ENCODE peak calls at places on chromosome 15, in five cellular contexts. One of them, this sample, is unnamed.
A peak's percentile ranks its signal among the peaks of the same experiment; 100 is the strongest.

GRCh38 chr15:89502867-89503595 is 6.6 kb upstream of the RHCG start:
- DNase-seq in BE2C: no peak
- DNase-seq in upper lobe of left lung: no peak
- DNase-seq in HCT116: no peak
- DNase-seq in psoas muscle: no peak
- DNase-seq in this sample: no peak

GRCh38 chr15:49877871-49878511 is 241.0 kb downstream of the ATP8B4 start:
- DNase-seq in psoas muscle: no peak
- DNase-seq in BE2C: no peak
- DNase-seq in upper lobe of left lung: no peak
- DNase-seq in HCT116: no peak
- DNase-seq in this sample: peak; percentile 75

GRCh38 chr15:90221251-90221900 is 12.4 kb downstream of the CIB1 start:
- DNase-seq in upper lobe of left lung: peak; percentile 74
- DNase-seq in BE2C: peak; percentile 89
- DNase-seq in HCT116: no peak
- DNase-seq in psoas muscle: peak; percentile 63
- DNase-seq in this sample: peak; percentile 42

GRCh38 chr15:44394062-44394461 is 33.4 kb upstream of the CTDSPL2 start:
- DNase-seq in BE2C: no peak
- DNase-seq in psoas muscle: no peak
- DNase-seq in upper lobe of left lung: no peak
- DNase-seq in HCT116: no peak
- DNase-seq in this sample: no peak

GRCh38 chr15:59152694-59153450 is 47.9 kb downstream of the CCNB2 start:
- DNase-seq in psoas muscle: no peak
- DNase-seq in upper lobe of left lung: no peak
- DNase-seq in HCT116: no peak
- DNase-seq in BE2C: no peak
- DNase-seq in this sample: no peak

GRCh38 chr15:58980351-58980939 is 7.0 kb upstream of the RNF111 start:
- DNase-seq in psoas muscle: no peak
- DNase-seq in BE2C: no peak
- DNase-seq in upper lobe of left lung: no peak
- DNase-seq in HCT116: peak; percentile 32
- DNase-seq in this sample: no peak

GRCh38 chr15:82174471-82174870 is 88.1 kb downstream of the EFL1 start:
- DNase-seq in upper lobe of left lung: no peak
- DNase-seq in BE2C: no peak
- DNase-seq in HCT116: no peak
- DNase-seq in psoas muscle: no peak
- DNase-seq in this sample: no peak

GRCh38 chr15:100484419-100484818 is 44.3 kb downstream of the CERS3 start:
- DNase-seq in upper lobe of left lung: no peak
- DNase-seq in HCT116: no peak
- DNase-seq in psoas muscle: no peak
- DNase-seq in BE2C: no peak
- DNase-seq in this sample: no peak

GRCh38 chr15:37045241-37045640 is 55.1 kb downstream of the MEIS2 start:
- DNase-seq in BE2C: no peak
- DNase-seq in upper lobe of left lung: no peak
- DNase-seq in psoas muscle: no peak
- DNase-seq in HCT116: no peak
- DNase-seq in this sample: no peak

GRCh38 chr15:84598993-84599392 is 1.8 kb upstream of the ZSCAN2 start:
- DNase-seq in psoas muscle: no peak
- DNase-seq in upper lobe of left lung: peak; percentile 30
- DNase-seq in HCT116: peak; percentile 44
- DNase-seq in BE2C: peak; percentile 62
- DNase-seq in this sample: no peak

GRCh38 chr15:48657891-48658591 is 12.5 kb upstream of the FBN1 start:
- DNase-seq in upper lobe of left lung: no peak
- DNase-seq in BE2C: no peak
- DNase-seq in HCT116: no peak
- DNase-seq in psoas muscle: no peak
- DNase-seq in this sample: no peak

GRCh38 chr15:57861805-57862586 is 155.5 kb downstream of the POLR2M start:
- DNase-seq in HCT116: no peak
- DNase-seq in psoas muscle: no peak
- DNase-seq in upper lobe of left lung: no peak
- DNase-seq in BE2C: no peak
- DNase-seq in this sample: no peak

GRCh38 chr15:72313881-72314280 is 6.1 kb downstream of the CELF6 start:
- DNase-seq in BE2C: no peak
- DNase-seq in upper lobe of left lung: no peak
- DNase-seq in HCT116: no peak
- DNase-seq in psoas muscle: no peak
- DNase-seq in this sample: no peak

GRCh38 chr15:29749365-29750086 is 72.7 kb downstream of the TJP1 start:
- DNase-seq in BE2C: no peak
- DNase-seq in upper lobe of left lung: no peak
- DNase-seq in psoas muscle: no peak
- DNase-seq in HCT116: no peak
- DNase-seq in this sample: no peak

GRCh38 chr15:29139540-29140459 is 129.8 kb downstream of the NSMCE3 start:
- DNase-seq in psoas muscle: peak; percentile 19
- DNase-seq in HCT116: peak; percentile 16
- DNase-seq in BE2C: peak; percentile 76
- DNase-seq in upper lobe of left lung: peak; percentile 34
- DNase-seq in this sample: no peak

GRCh38 chr15:41940441-41940857 is 31.9 kb downstream of the EHD4 start:
- DNase-seq in HCT116: peak; percentile 82
- DNase-seq in psoas muscle: peak; percentile 59
- DNase-seq in BE2C: no peak
- DNase-seq in upper lobe of left lung: no peak
- DNase-seq in this sample: no peak

GRCh38 chr15:48596415-48596814 is 49.1 kb downstream of the FBN1 start:
- DNase-seq in upper lobe of left lung: no peak
- DNase-seq in HCT116: no peak
- DNase-seq in psoas muscle: no peak
- DNase-seq in BE2C: no peak
- DNase-seq in this sample: no peak

GRCh38 chr15:48774484-48774883 is 36.4 kb downstream of the CEP152 start:
- DNase-seq in BE2C: no peak
- DNase-seq in upper lobe of left lung: no peak
- DNase-seq in HCT116: no peak
- DNase-seq in psoas muscle: no peak
- DNase-seq in this sample: no peak

GRCh38 chr15:56886450-56886856 is 32.0 kb upstream of the TCF12 start:
- DNase-seq in BE2C: no peak
- DNase-seq in upper lobe of left lung: no peak
- DNase-seq in HCT116: no peak
- DNase-seq in psoas muscle: no peak
- DNase-seq in this sample: no peak

GRCh38 chr15:41949400-41950126 is 22.8 kb downstream of the EHD4 start:
- DNase-seq in upper lobe of left lung: no peak
- DNase-seq in psoas muscle: no peak
- DNase-seq in BE2C: no peak
- DNase-seq in HCT116: no peak
- DNase-seq in this sample: no peak

GRCh38 chr15:64067564-64068030 is 21.3 kb upstream of the DAPK2 start:
- DNase-seq in psoas muscle: peak; percentile 46
- DNase-seq in BE2C: peak; percentile 90
- DNase-seq in HCT116: no peak
- DNase-seq in upper lobe of left lung: peak; percentile 59
- DNase-seq in this sample: no peak

GRCh38 chr15:35858707-35859106 is 312.7 kb upstream of the DPH6 start:
- DNase-seq in HCT116: no peak
- DNase-seq in psoas muscle: no peak
- DNase-seq in BE2C: no peak
- DNase-seq in upper lobe of left lung: no peak
- DNase-seq in this sample: no peak

GRCh38 chr15:40328711-40329240 is 5.3 kb downstream of the INAFM2 start:
- DNase-seq in upper lobe of left lung: no peak
- DNase-seq in HCT116: no peak
- DNase-seq in BE2C: no peak
- DNase-seq in psoas muscle: no peak
- DNase-seq in this sample: no peak

GRCh38 chr15:40330368-40330836 is 6.9 kb downstream of the INAFM2 start:
- DNase-seq in BE2C: no peak
- DNase-seq in HCT116: no peak
- DNase-seq in upper lobe of left lung: peak; percentile 96
- DNase-seq in psoas muscle: no peak
- DNase-seq in this sample: peak; percentile 84

GRCh38 chr15:40329804-40330203 is 6.3 kb downstream of the INAFM2 start:
- DNase-seq in HCT116: no peak
- DNase-seq in psoas muscle: no peak
- DNase-seq in upper lobe of left lung: no peak
- DNase-seq in BE2C: no peak
- DNase-seq in this sample: no peak

GRCh38 chr15:40327338-40327917 is 3.9 kb downstream of the INAFM2 start:
- DNase-seq in upper lobe of left lung: no peak
- DNase-seq in HCT116: no peak
- DNase-seq in BE2C: no peak
- DNase-seq in psoas muscle: no peak
- DNase-seq in this sample: no peak

GRCh38 chr15:40328176-40328575 is 4.7 kb downstream of the INAFM2 start:
- DNase-seq in BE2C: no peak
- DNase-seq in psoas muscle: no peak
- DNase-seq in HCT116: no peak
- DNase-seq in upper lobe of left lung: no peak
- DNase-seq in this sample: no peak
- H3K4me1 ChIP-seq in BE2C: no peaks in the 10 kb centered on the region
- H3K4me1 ChIP-seq in psoas muscle: peaks cover 57% of the 10 kb centered on the region
- H3K4me1 ChIP-seq in HCT116: peaks cover 8% of the 10 kb centered on the region
- H3K4me1 ChIP-seq in upper lobe of left lung: peaks cover 57% of the 10 kb centered on the region
- H3K4me1 ChIP-seq in this sample: peaks cover 65% of the 10 kb centered on the region

DNA sequence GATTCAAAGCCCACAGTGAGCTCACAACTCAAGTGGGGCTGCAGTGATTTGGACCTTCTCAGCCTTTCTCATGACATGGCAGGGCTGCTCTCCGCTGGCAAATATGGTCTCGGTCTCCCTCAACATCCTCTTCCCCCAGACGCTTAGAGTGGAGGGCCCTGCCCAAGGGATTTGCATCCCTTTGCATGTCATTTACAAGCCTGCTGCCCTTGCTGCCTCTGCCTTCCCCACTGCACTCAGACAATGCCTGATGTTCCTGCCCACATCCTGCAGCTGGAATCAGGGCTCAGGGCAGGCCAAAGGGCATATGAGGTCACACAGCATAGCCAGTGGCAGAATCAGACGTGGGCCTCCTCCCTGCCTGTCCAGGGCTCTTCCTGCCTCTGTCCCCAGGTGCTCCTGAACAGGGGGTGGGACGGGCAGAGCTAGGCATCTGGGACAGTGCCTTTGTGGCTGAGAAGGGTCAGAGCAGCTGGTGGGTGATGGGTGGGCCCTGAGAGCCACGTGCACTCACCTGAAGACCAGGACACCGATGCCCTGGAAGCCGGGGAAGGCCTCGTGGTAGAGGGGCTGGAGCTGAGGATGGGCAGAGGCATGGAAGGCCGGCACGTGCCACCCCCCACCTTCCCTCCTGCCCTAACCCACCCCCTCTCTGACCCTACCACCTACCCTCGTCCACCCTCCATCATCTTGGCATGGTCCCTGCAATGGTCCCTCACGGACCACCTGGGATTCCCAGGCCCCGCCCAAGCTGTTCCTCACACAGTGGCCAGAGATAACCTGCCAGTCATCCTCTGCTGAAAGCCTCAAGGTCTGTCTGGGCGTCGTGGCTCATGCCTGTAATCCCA is 27.4 kb upstream of the GOLGA6C start:
- DNase-seq in HCT116: no peak
- DNase-seq in BE2C: no peak
- DNase-seq in upper lobe of left lung: no peak
- DNase-seq in psoas muscle: peak; percentile 7
- DNase-seq in this sample: no peak
- H3K4me1 ChIP-seq in HCT116: no peaks in the 10 kb centered on the region
- H3K4me1 ChIP-seq in BE2C: no peaks in the 10 kb centered on the region
- H3K4me1 ChIP-seq in upper lobe of left lung: peaks cover 7% of the 10 kb centered on the region
- H3K4me1 ChIP-seq in psoas muscle: no peaks in the 10 kb centered on the region
- H3K4me1 ChIP-seq in this sample: no peaks in the 10 kb centered on the region

DNA sequence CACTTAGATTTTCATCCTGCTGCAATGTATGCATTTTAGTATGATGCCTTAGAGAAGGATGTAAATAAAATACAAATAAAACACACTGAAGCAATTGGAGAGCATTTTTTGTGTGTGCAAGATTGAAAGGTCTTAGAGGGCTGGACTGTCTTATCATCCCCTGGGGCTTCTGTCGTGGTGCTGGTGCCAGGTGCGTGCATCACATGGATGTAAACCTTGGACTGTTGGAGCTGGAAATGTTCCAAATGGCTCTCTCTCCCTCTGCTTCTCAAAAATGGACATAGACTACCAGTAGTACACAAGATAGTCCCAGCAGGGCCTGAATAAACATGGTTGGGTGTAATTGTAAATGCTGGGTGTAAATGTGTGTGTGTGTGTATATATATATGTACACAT is 40.5 kb downstream of the CORO2B start:
- DNase-seq in BE2C: peak; percentile 60
- DNase-seq in upper lobe of left lung: no peak
- DNase-seq in psoas muscle: no peak
- DNase-seq in HCT116: no peak
- DNase-seq in this sample: no peak
- H3K4me1 ChIP-seq in BE2C: peaks cover 49% of the 10 kb centered on the region
- H3K4me1 ChIP-seq in upper lobe of left lung: peaks cover 21% of the 10 kb centered on the region
- H3K4me1 ChIP-seq in psoas muscle: peaks cover 7% of the 10 kb centered on the region
- H3K4me1 ChIP-seq in HCT116: peaks cover 14% of the 10 kb centered on the region
- H3K4me1 ChIP-seq in this sample: peaks cover 14% of the 10 kb centered on the region

DNA sequence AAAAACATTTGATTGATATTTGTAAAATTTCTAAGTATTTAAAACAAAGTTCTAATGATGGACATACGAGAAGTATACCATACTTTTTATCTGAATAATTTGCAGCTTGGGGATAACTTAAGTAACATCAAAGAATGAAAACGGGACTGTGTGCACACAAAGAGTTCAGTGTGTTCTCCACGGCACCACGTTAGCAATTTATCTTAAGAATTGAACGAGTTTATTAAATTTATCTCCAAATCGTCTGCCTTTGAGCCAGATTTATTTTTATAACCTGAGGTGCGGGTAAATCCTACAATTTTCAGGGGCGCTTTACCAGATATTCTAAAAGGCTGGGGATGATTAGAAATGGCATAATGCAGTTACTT is 3.4 kb downstream of the CHD2 start:
- DNase-seq in HCT116: no peak
- DNase-seq in BE2C: no peak
- DNase-seq in psoas muscle: no peak
- DNase-seq in upper lobe of left lung: no peak
- DNase-seq in this sample: no peak
- H3K4me1 ChIP-seq in HCT116: peaks cover 70% of the 10 kb centered on the region
- H3K4me1 ChIP-seq in BE2C: peaks cover 6% of the 10 kb centered on the region
- H3K4me1 ChIP-seq in psoas muscle: peaks cover 40% of the 10 kb centered on the region
- H3K4me1 ChIP-seq in upper lobe of left lung: peaks cover 44% of the 10 kb centered on the region
- H3K4me1 ChIP-seq in this sample: peaks cover 36% of the 10 kb centered on the region

GRCh38 chr15:96054606-96055005 is 275.9 kb upstream of the NR2F2 start:
- DNase-seq in HCT116: no peak
- DNase-seq in BE2C: no peak
- DNase-seq in psoas muscle: no peak
- DNase-seq in upper lobe of left lung: no peak
- DNase-seq in this sample: no peak
- H3K4me1 ChIP-seq in HCT116: peaks cover 22% of the 10 kb centered on the region
- H3K4me1 ChIP-seq in BE2C: no peaks in the 10 kb centered on the region
- H3K4me1 ChIP-seq in psoas muscle: peaks cover 7% of the 10 kb centered on the region
- H3K4me1 ChIP-seq in upper lobe of left lung: peaks cover 16% of the 10 kb centered on the region
- H3K4me1 ChIP-seq in this sample: peaks cover 2% of the 10 kb centered on the region

This sample was measured in ascending aorta.